ENCODE peak calls at places on chromosomes 3 and 15, in six cellular contexts. M is HepG2, U is GM12878, A is GM12891, D is K562, X is H1. R is an unnamed sample.

GRCh38 chr15:89751748-89752147 is 699 bp upstream of the MESP1 start:
- DNase-seq in M (no peak), U (no peak), A (no peak), D (no peak), X (no peak), R (no peak)

GRCh38 chr3:5053021-5053831 is 68.9 kb upstream of the ARL8B start:
- DNase-seq in M (no peak), U (no peak), A (no peak), D (no peak), X (no peak), R (no peak)

GRCh38 chr3:141366285-141367037 is 1.8 kb upstream of the ZBTB38 start:
- DNase-seq in M (peak), U (no peak), A (no peak), D (peak), X (no peak), R (no peak)

GRCh38 chr15:69976366-69976994 is 121.2 kb downstream of the TLE3 start:
- DNase-seq in M (peak), U (no peak), A (no peak), D (peak), X (no peak), R (no peak)

GRCh38 chr3:80230954-80231353 is 463.2 kb upstream of the ROBO1 start:
- DNase-seq in M (no peak), U (no peak), A (no peak), D (no peak), X (no peak), R (no peak)

GRCh38 chr15:69576035-69576526 is 123.5 kb downstream of the RPLP1 start:
- DNase-seq in M (no peak), U (peak), A (no peak), D (no peak), X (no peak), R (no peak)

GRCh38 chr3:76442374-76442915 is 597.5 kb upstream of the ROBO2 start:
- DNase-seq in M (no peak), U (no peak), A (no peak), D (no peak), X (no peak), R (no peak)

GRCh38 chr3:32500880-32501784 is 1.5 kb downstream of the CMTM6 start:
- DNase-seq in M (no peak), U (no peak), A (no peak), D (no peak), X (no peak), R (no peak)

GRCh38 chr15:33150993-33151392 is 43.5 kb downstream of the FMN1 start:
- DNase-seq in M (no peak), U (no peak), A (no peak), D (no peak), X (no peak), R (no peak)

GRCh38 chr15:33153548-33153947 is 41.0 kb downstream of the FMN1 start:
- DNase-seq in M (no peak), U (no peak), A (no peak), D (no peak), X (no peak), R (no peak)

GRCh38 chr15:33150516-33150915 is 44.0 kb downstream of the FMN1 start:
- DNase-seq in M (no peak), U (no peak), A (no peak), D (no peak), X (no peak), R (no peak)

GRCh38 chr15:33154366-33155166 is 39.9 kb downstream of the FMN1 start:
- DNase-seq in M (no peak), U (no peak), A (no peak), D (no peak), X (no peak), R (no peak)

GRCh38 chr15:33152502-33153109 is 41.9 kb downstream of the FMN1 start:
- DNase-seq in M (no peak), U (no peak), A (no peak), D (no peak), X (no peak), R (no peak)
- TF ChIP-seq POLR2AphosphoS5 in M (no peak), U (no peak), A (no peak), D (no peak), X (no peak), R (no peak)

GRCh38 chr3:15268033-15268631 is 62.1 kb downstream of the CAPN7 start:
- DNase-seq in M (peak), U (no peak), A (peak), D (peak), X (peak), R (peak)
- TF ChIP-seq POLR2A in M (no peak), U (no peak), A (no peak), D (no peak), X (no peak), R (no peak)

GRCh38 chr15:36887214-36888017 is 212.9 kb downstream of the MEIS2 start:
- DNase-seq in M (no peak), U (no peak), A (no peak), D (peak), X (no peak), R (no peak)
- TF ChIP-seq TAF1 in M (no peak), U (no peak), A (no peak), D (no peak), X (no peak), R (no peak)

GRCh38 chr3:73520931-73521461 is 103.7 kb downstream of the PDZRN3 start:
- DNase-seq in M (no peak), U (no peak), A (no peak), D (no peak), X (no peak), R (no peak)
- TF ChIP-seq POLR2AphosphoS5 in M (no peak), U (no peak), A (no peak), D (no peak), X (no peak), R (no peak)

DNA sequence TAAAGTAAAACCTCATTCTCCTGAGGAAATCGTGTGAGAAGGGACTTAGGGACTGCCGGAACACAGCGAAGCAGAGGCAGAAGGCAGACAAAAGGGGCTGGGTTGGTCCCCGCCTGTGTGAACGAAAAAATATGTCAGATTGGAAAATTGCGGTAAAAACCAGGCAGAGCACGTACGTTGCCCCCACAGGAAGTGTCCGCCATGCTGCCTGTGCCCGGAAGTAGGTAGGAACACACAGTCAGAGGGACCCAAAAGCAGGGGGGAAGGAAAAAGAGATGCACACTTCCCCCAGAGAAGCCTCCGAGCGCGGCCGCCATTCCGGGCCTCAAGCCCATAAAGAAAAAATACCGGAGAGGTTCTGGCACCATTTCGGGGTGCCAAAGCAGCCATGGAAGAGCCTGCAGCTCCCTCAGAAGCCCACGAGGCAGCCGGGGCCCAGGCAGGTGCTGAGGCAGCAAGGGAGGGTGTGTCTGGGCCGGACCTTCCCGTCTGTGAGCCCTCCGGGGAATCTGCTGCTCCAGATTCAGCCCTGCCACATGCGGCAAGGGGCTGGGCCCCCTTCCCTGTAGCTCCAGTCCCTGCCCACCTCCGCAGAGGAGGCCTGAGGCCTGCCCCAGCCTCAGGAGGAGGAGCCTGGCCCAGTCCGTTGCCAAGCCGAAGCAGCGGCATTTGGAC is at the start of gene MKRN3:
- DNase-seq in M (peak), U (no peak), A (no peak), D (peak), X (no peak), R (no peak)
- TF ChIP-seq POLR2A in M (no peak), U (no peak), A (no peak), D (peak), X (no peak), R (no peak)

DNA sequence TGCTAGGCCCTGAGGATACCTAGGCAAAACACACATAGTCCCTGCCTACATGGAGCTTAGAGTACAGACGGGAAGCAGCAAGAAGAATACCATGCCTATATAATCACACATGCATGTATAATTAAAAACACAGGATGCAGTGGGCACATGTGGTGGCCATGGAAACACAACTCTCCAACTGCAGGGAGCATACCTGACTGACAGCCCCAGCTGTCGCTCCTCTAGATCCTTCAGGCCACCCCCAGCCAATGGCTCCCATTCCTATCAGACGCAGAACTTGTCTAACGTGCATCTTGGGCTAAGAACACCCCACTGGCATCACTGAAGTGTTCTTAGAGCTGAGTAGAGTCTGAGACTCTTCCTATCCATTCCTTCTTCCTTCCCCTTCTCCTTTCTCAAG is 125.5 kb upstream of the FRMD4B start:
- DNase-seq in M (no peak), U (no peak), A (no peak), D (no peak), X (no peak), R (no peak)
- TF ChIP-seq TAF1 in M (no peak), U (no peak), A (no peak), D (no peak), X (no peak), R (no peak)

DNA sequence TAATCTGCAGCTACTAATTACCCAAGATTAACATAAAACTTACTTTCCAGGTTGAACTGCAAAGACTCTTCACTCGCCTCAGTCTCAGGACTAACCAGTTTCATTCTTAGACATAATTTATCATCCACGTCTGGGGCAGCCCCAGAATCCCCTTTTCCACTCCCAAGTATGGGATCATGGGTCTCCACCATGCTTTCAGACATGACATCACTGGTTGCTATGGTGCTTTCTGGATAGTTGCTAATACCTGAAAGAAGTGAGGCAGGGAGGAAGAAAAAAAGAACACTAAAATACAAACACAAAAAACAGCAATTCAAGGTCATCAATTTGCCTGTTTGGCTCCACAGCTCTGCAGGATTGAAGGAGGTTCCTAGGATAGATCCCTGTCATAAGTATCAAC is 46.6 kb downstream of the TP53BP1 start:
- DNase-seq in M (no peak), U (no peak), A (no peak), D (no peak), X (no peak), R (no peak)
- TF ChIP-seq POLR2AphosphoS5 in M (no peak), U (no peak), A (no peak), D (no peak), X (no peak), R (no peak)

GRCh38 chr3:179324270-179324754 is 1.5 kb downstream of the ZNF639 start:
- DNase-seq in M (no peak), U (no peak), A (no peak), D (peak), X (no peak), R (no peak)

GRCh38 chr3:179323197-179323901 is 518 bp downstream of the ZNF639 start:
- DNase-seq in M (peak), U (no peak), A (peak), D (peak), X (no peak), R (peak)

GRCh38 chr3:179318876-179319275 is 4.0 kb upstream of the ZNF639 start:
- DNase-seq in M (no peak), U (no peak), A (no peak), D (no peak), X (no peak), R (no peak)

GRCh38 chr3:179321585-179322322 is 1.1 kb upstream of the ZNF639 start:
- DNase-seq in M (peak), U (no peak), A (no peak), D (peak), X (no peak), R (no peak)

DNA sequence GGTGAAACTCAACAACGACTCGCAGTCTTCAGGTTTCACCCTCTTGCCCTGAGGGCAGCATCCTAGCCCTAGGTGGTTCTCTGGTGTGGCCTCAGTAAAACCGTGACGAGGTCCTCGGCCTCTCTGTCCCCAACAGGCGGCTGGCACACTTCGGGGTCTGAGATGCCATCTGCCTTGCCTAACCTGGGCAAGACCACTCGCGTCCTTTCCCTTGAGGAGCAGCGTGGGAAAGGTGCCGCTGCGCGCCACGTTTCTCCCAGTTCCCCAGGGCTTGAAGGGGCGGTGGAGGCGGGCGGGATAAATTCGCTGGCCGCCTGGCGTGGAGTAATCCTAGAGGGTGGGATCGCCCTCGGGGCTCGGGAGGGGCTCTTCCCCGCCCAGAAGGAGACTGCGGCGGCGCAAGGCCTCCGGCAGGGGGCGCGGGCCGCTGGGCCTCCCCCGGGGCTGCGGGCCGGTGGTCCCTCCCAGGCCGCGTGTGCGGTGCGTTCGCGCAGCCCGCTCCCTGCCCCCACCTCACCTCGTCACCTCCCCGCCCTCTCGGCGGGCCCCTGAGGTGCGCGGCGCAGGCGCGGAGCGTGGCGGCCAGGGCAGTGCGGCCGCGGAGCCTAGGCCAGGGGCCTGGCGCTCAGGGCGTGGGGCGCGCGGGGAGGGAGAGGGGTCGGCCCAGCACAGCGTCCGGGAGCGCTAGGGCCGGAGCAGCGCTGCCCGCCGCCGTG is at the start of gene ZNF639:
- DNase-seq in M (peak), U (no peak), A (peak), D (peak), X (peak), R (peak)
- TF ChIP-seq POLR2A in M (peak), U (peak), A (peak), D (peak), X (peak), R (peak)